ENCODE peak calls at places on chromosomes 1 and 21, in six cellular contexts. K, A, N, Q, E and F are unnamed samples.

GRCh38 chr1:116737020-116737854 is 17.0 kb upstream of the CD2 start:
- DNase-seq in A (peak), Q (peak), K (peak), N (peak), E (peak), F (peak)

GRCh38 chr1:108877858-108878257 is 1.1 kb downstream of the GPSM2 start:
- DNase-seq in Q (peak), K (no peak), E (peak), N (peak), A (no peak), F (no peak)

GRCh38 chr1:3746784-3747521 is 5.3 kb upstream of the CCDC27 start:
- DNase-seq in Q (peak), A (peak), N (peak), E (peak), K (peak), F (peak)

GRCh38 chr21:42523941-42524340 is 10.3 kb downstream of the SLC37A1 start:
- DNase-seq in Q (no peak), A (no peak), K (no peak), N (no peak), E (no peak), F (no peak)

GRCh38 chr1:79749607-79750006 is 743.1 kb upstream of the ADGRL4 start:
- DNase-seq in E (no peak), N (no peak), A (no peak), Q (no peak), K (no peak), F (no peak)

GRCh38 chr1:209884665-209885117 is 53.3 kb upstream of the SYT14 start:
- DNase-seq in N (peak), E (peak), K (peak), A (no peak), Q (peak), F (peak)

GRCh38 chr1:218034464-218034863 is 250.6 kb upstream of the RRP15 start:
- DNase-seq in E (no peak), N (no peak), K (no peak), Q (no peak), A (no peak), F (no peak)

GRCh38 chr1:21818661-21819060 is 6.6 kb downstream of the LDLRAD2 start:
- DNase-seq in A (peak), K (no peak), Q (no peak), N (peak), E (peak), F (no peak)

GRCh38 chr1:227808566-227808965 is 6.9 kb upstream of the PRSS38 start:
- DNase-seq in N (peak), K (no peak), A (no peak), E (no peak), Q (peak), F (no peak)

GRCh38 chr1:245000872-245001188 is 136.5 kb upstream of the HNRNPU start:
- DNase-seq in K (no peak), E (no peak), A (no peak), N (no peak), Q (no peak), F (no peak)

GRCh38 chr1:203371288-203371687 is 20.4 kb upstream of the FMOD start:
- DNase-seq in E (no peak), K (no peak), Q (no peak), A (no peak), N (no peak), F (no peak)

GRCh38 chr1:21045351-21045750 is 131.3 kb downstream of the EIF4G3 start:
- DNase-seq in A (no peak), K (no peak), E (peak), N (peak), Q (no peak), F (no peak)

GRCh38 chr1:21547876-21548275 is 38.7 kb downstream of the ALPL start:
- DNase-seq in A (no peak), N (no peak), K (no peak), E (no peak), Q (no peak), F (no peak)

GRCh38 chr1:110961902-110962301 is 1.8 kb downstream of the LRIF1 start:
- DNase-seq in E (no peak), Q (no peak), N (no peak), A (no peak), K (no peak), F (no peak)

GRCh38 chr1:41743361-41743760 is 175.4 kb downstream of the HIVEP3 start:
- DNase-seq in Q (peak), E (no peak), A (no peak), N (no peak), K (no peak), F (peak)

GRCh38 chr1:55214214-55214902 is 806 bp downstream of the USP24 start:
- DNase-seq in A (no peak), E (peak), K (peak), Q (no peak), N (peak), F (no peak)

DNA sequence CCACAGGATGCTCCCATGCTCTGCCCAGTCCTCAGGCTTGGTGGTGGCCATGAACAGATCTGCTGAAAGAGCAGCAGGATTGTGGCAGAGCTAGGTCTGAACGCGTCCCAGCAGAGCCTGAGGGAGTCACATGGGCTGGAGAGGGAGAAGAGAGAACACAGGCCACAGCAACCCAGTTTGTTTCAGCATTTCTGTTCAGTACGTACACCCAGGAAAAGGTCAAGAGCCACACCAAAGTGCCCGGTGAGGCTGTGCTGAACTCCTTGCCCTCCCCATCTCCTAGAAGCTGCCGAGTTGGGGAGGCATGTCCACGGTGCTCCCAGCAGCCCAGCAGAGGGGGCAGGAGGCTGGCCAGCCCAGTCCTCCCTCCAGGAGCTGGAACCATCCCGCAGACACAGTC is 5.5 kb downstream of the PKP1 start:
- DNase-seq in E (no peak), K (no peak), Q (no peak), A (no peak), N (no peak), F (no peak)
- TF ChIP-seq CTCF in E (no peak), K (no peak), Q (no peak), A (no peak), N (no peak), F (no peak)

GRCh38 chr1:57424231-57425027 is 569 bp upstream of the DAB1 start:
- DNase-seq in A (no peak), K (peak), E (peak), Q (peak), N (peak), F (peak)
- TF ChIP-seq CTCF in A (no peak), K (peak), E (peak), Q (peak), N (peak), F (peak)

GRCh38 chr1:9267827-9268581 is 24.7 kb upstream of the SPSB1 start:
- DNase-seq in E (no peak), K (no peak), Q (no peak), A (no peak), N (no peak), F (no peak)

GRCh38 chr1:9265966-9266365 is 26.7 kb upstream of the SPSB1 start:
- DNase-seq in N (no peak), E (no peak), A (no peak), Q (no peak), K (no peak), F (no peak)

GRCh38 chr1:9269078-9269501 is 23.6 kb upstream of the SPSB1 start:
- DNase-seq in K (no peak), E (no peak), A (no peak), N (no peak), Q (no peak), F (no peak)

GRCh38 chr1:9265037-9265436 is 27.7 kb upstream of the SPSB1 start:
- DNase-seq in A (no peak), N (no peak), Q (no peak), E (no peak), K (no peak), F (no peak)

GRCh38 chr1:9267352-9267686 is 25.4 kb upstream of the SPSB1 start:
- DNase-seq in E (no peak), Q (no peak), K (no peak), A (no peak), N (no peak), F (no peak)
- TF ChIP-seq CTCF in E (no peak), Q (no peak), K (no peak), A (peak), N (no peak), F (no peak)

GRCh38 chr1:156259805-156260204 is 11.9 kb upstream of the PAQR6 start:
- DNase-seq in K (no peak), A (no peak), E (peak), Q (no peak), N (no peak), F (no peak)
- TF ChIP-seq CTCF in K (no peak), A (peak), E (peak), Q (no peak), N (no peak), F (peak)

DNA sequence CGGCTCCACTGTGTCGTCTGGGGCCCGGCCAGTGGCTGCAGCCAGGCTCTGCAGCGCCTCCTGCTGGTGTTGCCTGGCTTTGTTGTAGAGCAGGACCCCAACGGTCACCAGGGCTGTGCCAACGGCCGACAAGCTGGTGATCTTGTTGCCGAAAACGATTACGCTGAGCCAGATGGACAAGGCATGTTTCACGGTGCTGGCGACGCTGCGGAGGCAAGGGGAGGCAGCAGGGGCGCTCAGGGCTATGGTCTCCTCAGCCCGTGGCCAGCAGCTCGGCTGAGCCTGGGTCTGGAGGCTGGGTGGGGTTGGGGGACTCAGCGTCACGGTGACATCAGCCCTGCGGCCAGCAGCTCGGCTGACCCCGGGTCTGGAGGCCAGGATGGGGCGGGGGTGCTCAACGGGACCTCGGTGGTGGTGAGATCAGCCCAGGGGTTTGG is 7.0 kb upstream of the CDK11B start:
- DNase-seq in K (peak), E (peak), N (no peak), Q (no peak), A (no peak), F (no peak)
- TF ChIP-seq CTCF in K (no peak), E (peak), N (peak), Q (peak), A (peak), F (peak)

DNA sequence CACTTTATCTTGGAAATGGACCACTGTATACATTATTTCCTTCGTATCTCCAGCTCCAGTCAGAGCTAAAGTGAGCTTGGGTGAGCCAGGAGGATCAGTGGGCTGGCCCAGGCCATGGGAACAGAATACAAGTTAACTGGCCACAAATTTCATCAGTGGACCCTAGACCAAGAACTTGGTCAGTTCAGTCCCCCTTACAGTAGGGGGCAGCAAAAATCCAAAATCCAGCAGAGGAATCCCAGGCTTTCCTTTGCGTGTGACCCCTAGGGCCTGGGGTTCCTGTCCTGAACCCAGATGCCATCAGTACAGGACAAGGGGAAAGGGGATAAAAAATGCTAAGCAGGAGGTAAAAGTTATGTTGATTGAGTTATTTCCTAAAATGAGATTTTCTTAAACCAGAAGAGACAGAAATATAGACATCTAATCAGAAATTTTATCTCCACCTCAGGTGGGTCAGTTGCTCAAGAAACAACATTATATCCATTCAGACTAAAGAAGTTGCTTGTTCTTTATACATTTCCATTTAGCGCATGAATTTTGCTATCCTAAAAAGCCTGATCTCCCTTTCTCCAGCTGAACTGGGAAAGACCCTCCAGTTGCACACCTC is 24.1 kb upstream of the LCE5A start:
- DNase-seq in E (no peak), K (peak), N (no peak), A (peak), Q (no peak), F (no peak)
- TF ChIP-seq CTCF in E (peak), K (peak), N (peak), A (peak), Q (no peak), F (peak)

DNA sequence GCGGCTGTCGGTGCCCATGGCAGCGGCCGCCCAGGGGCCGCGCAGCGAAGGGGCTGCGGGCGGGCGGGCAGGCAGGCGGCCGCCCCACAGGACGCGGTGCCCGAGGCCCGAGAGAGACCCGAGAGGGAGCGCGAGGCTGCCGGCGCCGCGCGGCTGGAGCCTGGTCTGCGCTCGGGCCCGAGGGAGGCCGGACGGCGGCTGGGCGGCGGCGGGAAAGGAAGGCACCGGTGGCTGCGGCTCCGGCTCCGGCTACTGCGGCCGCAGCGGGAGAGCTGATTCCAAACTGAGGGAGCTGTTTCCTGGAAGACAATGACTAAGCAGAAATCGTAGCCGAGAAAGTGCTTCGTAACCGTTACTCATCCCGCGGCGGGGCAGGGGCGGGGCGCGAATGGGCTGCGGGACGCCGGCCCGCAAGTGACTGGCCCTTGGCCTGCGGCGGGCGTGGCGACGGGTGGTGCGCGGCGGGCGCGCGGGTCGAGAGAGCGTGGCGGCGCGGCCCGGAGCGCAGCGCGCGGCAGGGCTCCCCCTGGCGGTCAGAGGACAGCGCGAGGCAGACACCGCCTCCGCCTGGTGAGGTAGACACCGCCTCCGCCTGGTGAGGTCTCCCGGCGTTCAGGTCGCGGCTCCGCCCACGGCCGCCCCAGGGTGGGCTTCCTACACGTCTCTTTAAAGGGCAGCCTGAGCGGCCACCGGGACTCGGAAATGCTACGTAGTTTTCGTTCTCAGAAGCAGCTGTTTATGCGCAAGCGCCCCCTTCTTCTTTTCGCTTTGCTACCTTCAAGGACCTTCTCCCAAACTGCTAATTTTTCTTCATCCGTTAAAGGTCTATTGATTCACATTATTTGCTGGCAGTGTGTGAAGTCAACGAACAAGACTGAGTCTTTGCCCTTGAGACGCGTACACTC is at the start of gene GCLM:
- DNase-seq in E (peak), Q (peak), K (peak), N (peak), A (peak), F (peak)
- TF ChIP-seq CTCF in E (peak), Q (peak), K (peak), N (peak), A (peak), F (peak)

GRCh38 chr1:171280596-171280995 is 32.3 kb downstream of the FMO1 start:
- DNase-seq in A (no peak), K (no peak), N (no peak), Q (no peak), E (no peak), F (no peak)
- TF ChIP-seq CTCF in A (no peak), K (no peak), N (no peak), Q (no peak), E (no peak), F (no peak)

DNA sequence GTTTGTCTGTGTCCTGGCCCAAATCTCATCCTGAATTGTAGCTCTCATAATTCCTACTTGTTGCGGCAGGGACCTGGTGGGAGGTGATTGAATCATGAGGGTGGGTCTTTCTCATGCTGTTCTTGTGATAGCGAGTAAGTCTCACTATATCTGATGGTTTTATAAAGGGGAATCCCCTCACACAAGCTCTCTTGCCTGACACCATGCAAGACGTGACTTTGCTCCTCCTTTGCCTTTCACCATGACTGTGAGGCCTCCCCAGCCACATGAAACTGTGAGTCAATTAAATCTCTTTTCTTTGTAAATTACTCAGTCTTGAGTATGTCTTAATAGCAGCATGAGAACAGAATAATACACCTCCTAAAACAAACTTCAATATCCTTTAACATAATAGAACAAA is 1065.6 kb downstream of the PLA2G4A start:
- DNase-seq in E (no peak), A (no peak), N (no peak), K (no peak), Q (no peak), F (no peak)
- TF ChIP-seq CTCF in E (no peak), A (no peak), N (no peak), K (no peak), Q (no peak), F (no peak)